ENCODE peak calls at places on chromosomes 12 and 14, in six cellular contexts. A is sigmoid colon, I is ovary, N is suprapubic skin, D is tibial nerve, F is A549. T is an unnamed sample.

GRCh38 chr12:67910360-67911292 is 78.6 kb upstream of the IFNG-AS1 start:
- DNase-seq in I (no peak), A (no peak), N (no peak), F (peak; percentile 14), D (no peak), T (no peak)

GRCh38 chr14:64692597-64693350 is 11.4 kb upstream of the PLEKHG3 start:
- DNase-seq in I (no peak), D (no peak), F (no peak), A (no peak), N (peak; percentile 52), T (peak; percentile 68)

GRCh38 chr12:111368291-111368683 is 608 bp downstream of the PHETA1 start:
- DNase-seq in F (peak; percentile 33), N (no peak), A (no peak), I (no peak), D (no peak), T (peak; percentile 58)

GRCh38 chr12:9870311-9870866 is 1.2 kb upstream of the CLEC2B start:
- DNase-seq in F (no peak), D (no peak), A (no peak), N (no peak), I (no peak), T (no peak)

GRCh38 chr12:2376855-2377657 is 324.3 kb downstream of the CACNA1C start:
- DNase-seq in D (no peak), A (peak; percentile 48), N (peak; percentile 36), I (no peak), F (no peak), T (peak; percentile 18)

GRCh38 chr12:104672501-104673265 is 215.9 kb downstream of the CHST11 start:
- DNase-seq in N (no peak), F (peak; percentile 19), A (peak; percentile 89), I (no peak), D (no peak), T (no peak)

GRCh38 chr12:70157099-70157498 is 86.1 kb upstream of the CNOT2 start:
- DNase-seq in N (no peak), I (no peak), F (no peak), A (no peak), D (no peak), T (no peak)

GRCh38 chr12:108580531-108580930 is 17.4 kb downstream of the TMEM119 start:
- DNase-seq in A (no peak), I (no peak), N (no peak), D (peak; percentile 39), F (no peak), T (no peak)

GRCh38 chr12:122081108-122081696 is 2.6 kb downstream of the MLXIP start:
- DNase-seq in F (no peak), N (peak; percentile 53), I (no peak), D (no peak), A (no peak), T (no peak)

GRCh38 chr12:111102062-111102735 is 181.8 kb upstream of the MYL2 start:
- DNase-seq in N (no peak), I (no peak), F (no peak), D (no peak), A (no peak), T (no peak)

GRCh38 chr12:78146365-78146772 is 315.7 kb downstream of the NAV3 start:
- DNase-seq in F (no peak), D (no peak), I (no peak), N (no peak), A (no peak), T (no peak)

GRCh38 chr14:64549805-64550538 is at the start of gene PPP1R36:
- DNase-seq in I (no peak), D (peak; percentile 7), F (no peak), N (no peak), A (peak; percentile 70), T (peak; percentile 81)

GRCh38 chr14:49999216-49999761 is 106.4 kb downstream of the ARF6 start:
- DNase-seq in D (peak; percentile 77), A (peak; percentile 89), N (peak; percentile 91), I (no peak), F (peak; percentile 87), T (peak; percentile 89)

GRCh38 chr14:32254952-32255679 is 52.0 kb upstream of the RNU6-8 start:
- DNase-seq in D (peak; percentile 82), N (no peak), A (peak; percentile 85), I (peak; percentile 74), F (peak; percentile 45), T (peak; percentile 71)

GRCh38 chr14:20472566-20473206 is 3.5 kb downstream of the PNP start:
- DNase-seq in I (no peak), D (no peak), N (no peak), F (no peak), A (no peak), T (no peak)

GRCh38 chr14:20482382-20482781 is 13.2 kb downstream of the PNP start:
- DNase-seq in D (no peak), I (no peak), A (no peak), N (no peak), F (no peak), T (no peak)

GRCh38 chr14:20476795-20477194 is 7.6 kb downstream of the PNP start:
- DNase-seq in I (no peak), N (no peak), A (no peak), D (no peak), F (no peak), T (no peak)

GRCh38 chr14:20478915-20479314 is 9.7 kb downstream of the PNP start:
- DNase-seq in D (no peak), A (no peak), N (no peak), I (no peak), F (no peak), T (no peak)

DNA sequence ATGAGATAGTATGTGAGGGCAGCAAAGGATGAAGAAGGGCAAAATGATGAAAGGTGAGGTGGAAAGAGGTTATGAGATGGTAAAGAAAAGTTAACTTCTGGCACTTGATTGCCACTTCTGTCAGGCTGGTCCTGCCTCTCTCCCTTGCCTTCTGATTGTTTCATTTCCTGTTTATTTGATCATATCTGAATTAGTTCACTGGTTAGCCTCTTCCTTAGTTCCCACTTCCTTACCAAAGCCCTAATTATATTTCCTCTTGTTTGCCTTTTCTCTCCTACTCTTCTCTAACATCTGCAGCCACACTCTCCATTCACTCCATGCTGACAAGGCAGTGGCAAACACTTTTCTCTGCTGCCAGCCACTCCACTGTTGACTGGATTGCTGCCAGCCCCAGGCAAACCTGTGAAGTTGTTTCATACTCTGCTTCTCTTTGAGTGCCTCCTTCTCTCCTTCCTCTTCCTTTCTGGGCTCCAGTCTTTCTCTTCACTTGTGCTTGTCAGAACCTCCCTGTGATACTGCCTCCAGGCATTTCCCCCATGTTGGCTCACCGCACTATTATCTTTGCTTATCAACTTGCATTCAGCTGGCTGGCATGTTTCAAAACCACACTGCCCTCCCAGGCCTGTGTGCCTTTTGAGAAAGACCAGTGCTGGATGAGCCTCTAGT is 8.1 kb downstream of the PNP start:
- DNase-seq in A (no peak), F (no peak), N (no peak), D (no peak), I (no peak), T (no peak)
- TF ChIP-seq EP300 in A (no peak), F (no peak), N (no peak), D (peak; percentile 15), I (no peak), T (no peak)

DNA sequence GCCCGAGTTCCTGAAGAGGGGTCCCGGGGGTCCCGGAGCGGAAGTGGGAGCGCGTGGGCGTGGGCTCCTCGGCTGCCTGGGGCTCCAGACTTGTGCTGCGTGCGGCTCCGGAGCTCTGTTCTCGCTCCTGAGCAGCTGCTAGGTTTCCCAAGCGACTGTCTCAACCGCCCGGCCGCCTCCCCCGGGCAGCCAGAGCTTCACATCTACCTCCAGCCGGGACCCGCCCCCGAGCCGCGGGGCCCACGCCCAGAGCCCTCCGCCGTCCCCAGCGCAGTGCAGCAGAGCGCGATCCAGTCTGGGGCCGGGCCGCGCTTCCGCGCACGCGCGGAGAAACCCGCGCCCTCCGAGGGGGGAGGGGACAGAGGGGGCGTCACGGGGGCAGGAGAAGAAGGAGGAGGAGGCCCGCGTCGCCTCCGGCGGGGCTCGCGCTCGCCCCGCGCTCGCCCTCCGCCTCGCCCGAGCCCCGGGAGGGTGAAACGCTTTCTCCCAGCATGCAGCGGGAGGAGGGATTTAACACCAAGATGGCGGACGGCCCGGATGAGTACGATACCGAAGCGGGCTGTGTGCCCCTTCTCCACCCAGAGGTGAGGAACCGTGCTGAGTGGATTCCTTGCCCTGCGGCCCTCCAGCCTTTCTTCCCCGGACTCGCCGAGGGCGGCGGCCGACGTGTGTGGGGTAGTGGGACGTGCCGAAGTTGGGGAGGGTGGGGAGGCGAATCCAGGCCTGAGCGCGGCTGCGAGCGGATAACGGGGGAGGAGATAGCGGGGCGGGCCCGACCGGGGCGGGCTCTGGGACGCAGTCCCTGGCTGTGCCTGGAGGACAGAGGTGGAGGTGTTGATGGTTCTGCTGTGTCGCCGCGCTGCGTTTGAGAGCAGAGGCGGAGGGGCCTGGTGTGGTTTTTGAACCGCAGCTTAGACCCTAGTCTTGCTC is at the start of gene ZDHHC17:
- DNase-seq in D (peak; percentile 80), I (peak; percentile 97), A (peak; percentile 97), F (peak; percentile 75), N (peak; percentile 95), T (peak; percentile 94)
- TF ChIP-seq EP300 in D (peak; percentile 89), I (no peak), A (no peak), F (no peak), N (no peak), T (no peak)

GRCh38 chr12:53454710-53455109 is 2.8 kb downstream of the PCBP2 start:
- DNase-seq in A (no peak), F (no peak), D (no peak), N (no peak), I (no peak), T (no peak)

GRCh38 chr12:53453953-53454640 is 2.2 kb downstream of the PCBP2 start:
- DNase-seq in N (no peak), F (no peak), I (no peak), A (no peak), D (no peak), T (no peak)

GRCh38 chr12:53450936-53451335 is 966 bp upstream of the PCBP2 start:
- DNase-seq in F (no peak), A (no peak), I (no peak), D (no peak), N (no peak), T (no peak)

GRCh38 chr12:53452159-53453077 is 516 bp downstream of the PCBP2 start:
- DNase-seq in I (peak; percentile 91), D (peak; percentile 82), F (peak; percentile 74), A (peak; percentile 95), N (peak; percentile 93), T (peak; percentile 85)

GRCh38 chr12:53451661-53452158 is at the start of gene PCBP2:
- DNase-seq in F (peak; percentile 99), A (peak; percentile 99), D (peak; percentile 92), N (peak; percentile 98), I (peak; percentile 97), T (peak; percentile 98)
- TF ChIP-seq EP300 in F (no peak), A (no peak), D (peak; percentile 93), N (no peak), I (no peak), T (peak; percentile 55)

DNA sequence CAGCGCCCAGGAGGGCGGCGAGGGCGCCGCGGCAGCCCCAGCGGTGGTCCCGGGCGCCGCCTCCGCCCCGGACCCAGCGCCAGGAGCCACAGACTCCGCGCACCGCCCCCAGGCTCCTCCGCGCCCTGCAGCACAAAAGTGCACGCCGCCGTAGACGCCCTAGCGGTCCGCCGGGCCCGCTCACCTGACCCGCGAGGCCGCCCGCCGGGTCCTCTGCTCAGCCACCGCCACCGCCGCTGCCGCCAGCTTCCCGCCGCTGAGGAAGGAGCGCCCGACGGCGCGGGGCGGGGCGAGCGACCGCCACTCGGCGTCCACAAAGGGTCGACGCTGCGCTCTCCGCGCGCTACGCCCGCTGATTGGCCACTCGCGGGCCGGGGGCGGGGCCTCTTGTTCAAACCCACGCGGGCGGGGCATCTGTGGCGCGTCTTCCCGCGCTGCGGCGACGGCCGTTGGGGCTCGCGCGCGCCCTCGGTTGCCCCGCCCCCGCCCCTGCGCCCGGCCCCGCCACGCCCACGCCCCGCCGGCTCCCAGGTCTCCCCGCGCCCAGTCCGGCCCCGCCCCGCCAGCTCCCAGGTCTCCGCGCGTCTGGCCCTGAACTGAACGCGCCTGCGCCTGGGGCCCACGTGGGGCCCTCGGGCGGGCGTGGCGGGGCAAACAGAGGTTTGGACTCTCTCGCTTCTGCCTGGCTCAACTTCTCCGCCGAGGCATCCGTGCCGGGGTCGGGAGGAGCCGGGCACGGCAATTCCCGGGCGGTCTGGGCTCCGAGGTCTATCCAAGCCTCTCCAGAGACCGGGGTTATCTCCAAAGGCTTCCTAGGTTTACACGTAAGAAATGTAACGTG is at the start of gene CDCA4:
- DNase-seq in N (peak; percentile 97), F (peak; percentile 97), A (peak; percentile 98), I (peak; percentile 98), D (peak; percentile 96), T (peak; percentile 97)
- TF ChIP-seq EP300 in N (no peak), F (no peak), A (no peak), I (no peak), D (peak; percentile 93), T (no peak)

T was measured in transverse colon.